ENCODE peak calls at places on chromosomes 16 and 17, in four cellular contexts. Y, X, H and T are unnamed samples.

GRCh38 chr16:26749072-26749471 is 317.7 kb upstream of the C16orf82 start:
- DNase-seq in X (no peak), H (no peak), Y (no peak), T (no peak)

GRCh38 chr16:69930117-69930776 is 20.9 kb upstream of the CLEC18A start:
- DNase-seq in Y (no peak), H (peak), X (peak), T (peak)

GRCh38 chr16:47018223-47018891 is 44.9 kb upstream of the DNAJA2 start:
- DNase-seq in Y (peak), X (peak), H (peak), T (peak)

GRCh38 chr16:19105891-19106624 is 7.7 kb upstream of the ITPRIPL2 start:
- DNase-seq in Y (no peak), X (no peak), H (no peak), T (no peak)

GRCh38 chr17:66970797-66971196 is 6.3 kb downstream of the CACNG4 start:
- DNase-seq in H (no peak), Y (no peak), X (no peak), T (no peak)

GRCh38 chr16:15671530-15672117 is 21.6 kb downstream of the NDE1 start:
- DNase-seq in H (peak), X (no peak), Y (no peak), T (no peak)

GRCh38 chr16:62041401-62041800 is 5.2 kb upstream of the CDH8 start:
- DNase-seq in X (no peak), H (no peak), Y (peak), T (peak)

GRCh38 chr17:79628861-79629547 is 18.2 kb upstream of the RBFOX3 start:
- DNase-seq in X (no peak), H (no peak), Y (no peak), T (peak)

GRCh38 chr17:76720211-76720610 is 6.2 kb downstream of the JMJD6 start:
- DNase-seq in H (no peak), Y (no peak), X (no peak), T (no peak)

GRCh38 chr16:9047689-9048301 is 43.6 kb upstream of the HAPSTR1 start:
- DNase-seq in X (peak), Y (peak), H (peak), T (peak)

GRCh38 chr17:35238817-35239216 is 4.1 kb upstream of the SLFN5 start:
- DNase-seq in H (peak), Y (no peak), X (no peak), T (no peak)

GRCh38 chr16:2736476-2737237 is 15.8 kb upstream of the SRRM2 start:
- DNase-seq in X (no peak), H (no peak), Y (no peak), T (no peak)

GRCh38 chr17:81869221-81870154 is 1.6 kb downstream of the ARHGDIA start:
- DNase-seq in X (peak), H (peak), Y (peak), T (peak)

GRCh38 chr17:3447625-3448024 is 14.0 kb upstream of the OR1E2 start:
- DNase-seq in Y (no peak), X (peak), H (no peak), T (no peak)

GRCh38 chr17:80065478-80066170 is 29.2 kb downstream of the CCDC40 start:
- DNase-seq in Y (no peak), H (no peak), X (no peak), T (no peak)

GRCh38 chr16:88785106-88785924 is at the start of gene PIEZO1:
- DNase-seq in H (peak), X (peak), Y (no peak), T (peak)

GRCh38 chr17:38333635-38334295 is 10.0 kb downstream of the GPR179 start:
- DNase-seq in Y (peak), X (peak), H (peak), T (peak)

GRCh38 chr17:48995871-48996695 is 1.1 kb upstream of the IGF2BP1 start:
- DNase-seq in H (peak), Y (peak), X (no peak), T (peak)

GRCh38 chr17:7001562-7001961 is 5.7 kb downstream of the ALOX12 start:
- DNase-seq in Y (peak), X (peak), H (peak), T (no peak)

GRCh38 chr16:168424-168823 is 2.6 kb downstream of the HBM start:
- DNase-seq in H (no peak), X (no peak), Y (no peak), T (no peak)

GRCh38 chr17:65942592-65942991 is 249.3 kb downstream of the CEP112 start:
- DNase-seq in X (no peak), Y (no peak), H (peak), T (no peak)

GRCh38 chr16:59593256-59593655 is 859.1 kb upstream of the GOT2 start:
- DNase-seq in Y (no peak), H (peak), X (no peak), T (no peak)

GRCh38 chr17:10429416-10430045 is 7.8 kb upstream of the MYH8 start:
- DNase-seq in H (no peak), Y (no peak), X (no peak), T (no peak)

GRCh38 chr17:39235555-39236221 is 9.9 kb upstream of the STAC2 start:
- DNase-seq in Y (peak), X (peak), H (peak), T (peak)

GRCh38 chr17:47862621-47863440 is 11.9 kb upstream of the SP6 start:
- DNase-seq in H (peak), X (no peak), Y (no peak), T (no peak)

GRCh38 chr16:21156767-21157467 is 1.6 kb upstream of the LDAF1 start:
- DNase-seq in X (peak), Y (peak), H (peak), T (peak)

GRCh38 chr17:18253947-18254821 is 4.4 kb downstream of the FLII start:
- DNase-seq in Y (no peak), X (no peak), H (no peak), T (no peak)

GRCh38 chr17:7997186-7997585 is 5.2 kb upstream of the GUCY2D start:
- DNase-seq in X (peak), H (peak), Y (no peak), T (no peak)

GRCh38 chr17:74408262-74408661 is 23.6 kb upstream of the GPRC5C start:
- DNase-seq in Y (no peak), H (no peak), X (no peak), T (no peak)

GRCh38 chr17:15262291-15263205 is 2.6 kb downstream of the PMP22 start:
- DNase-seq in X (peak), Y (peak), H (peak), T (peak)

GRCh38 chr17:63042443-63042842 is 76.4 kb downstream of the TANC2 start:
- DNase-seq in X (no peak), H (no peak), Y (no peak), T (no peak)

GRCh38 chr17:55717898-55718735 is 4.5 kb downstream of the TMEM100 start:
- DNase-seq in X (peak), H (peak), Y (peak), T (peak)

GRCh38 chr16:86016201-86016965 is 117.4 kb downstream of the IRF8 start:
- DNase-seq in H (peak), Y (peak), X (peak), T (peak)
- TF ChIP-seq CTCF in H (peak), Y (peak), X (peak), T (peak)

GRCh38 chr17:31623990-31624389 is 232.5 kb downstream of the RAB11FIP4 start:
- DNase-seq in Y (no peak), X (no peak), H (no peak), T (no peak)

GRCh38 chr17:31631759-31632158 is 227.3 kb downstream of the COPRS start:
- DNase-seq in X (no peak), Y (no peak), H (no peak), T (no peak)

GRCh38 chr17:31627960-31628359 is 231.1 kb downstream of the COPRS start:
- DNase-seq in Y (no peak), H (peak), X (no peak), T (no peak)

GRCh38 chr17:31629696-31630470 is 229.2 kb downstream of the COPRS start:
- DNase-seq in H (peak), Y (no peak), X (no peak), T (no peak)
- TF ChIP-seq CTCF in H (no peak), Y (no peak), X (no peak), T (no peak)

DNA sequence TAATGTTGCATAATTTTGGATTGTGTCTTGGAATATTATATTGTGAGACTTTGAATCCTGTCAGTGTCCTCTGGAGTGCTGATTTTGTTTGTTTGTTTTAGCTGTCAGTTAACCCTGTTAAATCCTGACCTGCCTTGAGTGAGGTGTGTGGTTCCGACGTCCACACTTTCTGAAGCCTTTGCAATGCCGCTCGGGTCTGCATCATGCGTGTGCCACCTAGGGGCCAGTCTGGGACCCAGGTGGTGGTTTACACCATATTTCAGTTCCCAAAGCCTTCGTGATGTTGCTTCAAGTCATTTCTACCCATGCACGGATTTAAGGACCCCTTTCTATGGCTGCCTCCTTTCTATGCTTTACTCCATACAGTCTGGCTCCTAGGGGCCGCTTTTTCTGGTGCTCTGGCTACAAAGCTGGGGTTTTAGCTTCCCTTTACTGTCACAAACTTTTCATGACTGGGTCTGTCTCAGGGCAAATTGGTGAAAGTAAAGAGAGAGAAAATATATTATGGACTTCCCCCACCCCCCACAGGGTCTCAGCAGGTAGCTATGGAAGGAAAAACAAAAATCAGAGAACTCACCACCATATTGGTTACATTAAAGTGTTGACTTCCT is 11.4 kb upstream of the OR4D1 start:
- DNase-seq in X (no peak), H (peak), Y (no peak), T (no peak)
- TF ChIP-seq CTCF in X (no peak), H (peak), Y (no peak), T (peak)

GRCh38 chr17:21452377-21453143 is 76.4 kb downstream of the KCNJ12 start:
- DNase-seq in X (peak), H (peak), Y (peak), T (no peak)
- TF ChIP-seq CTCF in X (peak), H (peak), Y (peak), T (peak)

GRCh38 chr16:57001026-57001669 is 11.8 kb downstream of the NLRC5 start:
- DNase-seq in Y (no peak), X (no peak), H (no peak), T (no peak)

GRCh38 chr16:57007050-57007449 is 17.7 kb downstream of the NLRC5 start:
- DNase-seq in Y (no peak), X (no peak), H (no peak), T (no peak)

GRCh38 chr16:57007530-57007929 is 18.2 kb downstream of the NLRC5 start:
- DNase-seq in X (no peak), Y (no peak), H (no peak), T (no peak)

GRCh38 chr16:57003439-57004386 is 14.4 kb downstream of the NLRC5 start:
- DNase-seq in H (no peak), Y (no peak), X (no peak), T (no peak)

GRCh38 chr16:57004387-57005250 is 15.3 kb downstream of the NLRC5 start:
- DNase-seq in X (no peak), H (no peak), Y (no peak), T (peak)
- TF ChIP-seq CTCF in X (no peak), H (no peak), Y (no peak), T (no peak)

GRCh38 chr16:81996664-81997529 is 14.4 kb downstream of the SDR42E1 start:
- DNase-seq in H (peak), X (no peak), Y (no peak), T (no peak)
- TF ChIP-seq CTCF in H (no peak), X (no peak), Y (peak), T (no peak)

GRCh38 chr16:55123652-55124051 is 193.0 kb downstream of the IRX5 start:
- DNase-seq in Y (no peak), H (no peak), X (no peak), T (no peak)

GRCh38 chr16:55115506-55115905 is 184.8 kb downstream of the IRX5 start:
- DNase-seq in X (no peak), H (no peak), Y (no peak), T (no peak)

GRCh38 chr16:55116165-55116894 is 185.7 kb downstream of the IRX5 start:
- DNase-seq in Y (no peak), X (no peak), H (peak), T (no peak)

GRCh38 chr16:55118701-55119260 is 188.1 kb downstream of the IRX5 start:
- DNase-seq in Y (no peak), X (no peak), H (no peak), T (no peak)

DNA sequence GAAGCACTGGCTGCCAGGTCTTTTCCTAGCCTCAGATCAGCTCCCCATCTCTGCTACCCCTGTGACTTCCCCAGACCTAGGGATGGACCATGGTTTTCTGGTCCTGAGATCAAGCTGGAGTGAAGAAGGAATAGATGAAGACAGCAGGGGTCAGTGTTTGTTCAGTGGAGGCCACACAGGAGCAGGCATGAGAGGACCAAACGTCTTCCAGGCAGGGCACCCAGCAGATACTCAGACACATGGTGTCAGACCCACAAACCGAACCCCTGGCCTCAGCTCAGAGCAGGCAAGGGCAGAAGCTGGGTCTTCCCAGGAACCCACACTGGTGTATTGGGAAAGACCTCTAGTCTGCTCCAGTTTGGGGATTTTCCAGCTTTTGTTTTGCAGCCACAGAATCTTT is 189.7 kb downstream of the IRX5 start:
- DNase-seq in X (no peak), Y (no peak), H (no peak), T (no peak)
- TF ChIP-seq CTCF in X (no peak), Y (no peak), H (no peak), T (no peak)

GRCh38 chr16:29911676-29912010 is 11.4 kb downstream of the ASPHD1 start:
- DNase-seq in X (no peak), H (no peak), Y (no peak), T (no peak)

GRCh38 chr16:29909398-29909797 is 9.1 kb downstream of the ASPHD1 start:
- DNase-seq in X (no peak), H (peak), Y (no peak), T (no peak)

GRCh38 chr16:29910819-29911675 is 10.8 kb downstream of the ASPHD1 start:
- DNase-seq in X (no peak), Y (no peak), H (no peak), T (no peak)

GRCh38 chr16:29913514-29913913 is 12.5 kb downstream of the KCTD13 start:
- DNase-seq in Y (no peak), H (no peak), X (no peak), T (no peak)

DNA sequence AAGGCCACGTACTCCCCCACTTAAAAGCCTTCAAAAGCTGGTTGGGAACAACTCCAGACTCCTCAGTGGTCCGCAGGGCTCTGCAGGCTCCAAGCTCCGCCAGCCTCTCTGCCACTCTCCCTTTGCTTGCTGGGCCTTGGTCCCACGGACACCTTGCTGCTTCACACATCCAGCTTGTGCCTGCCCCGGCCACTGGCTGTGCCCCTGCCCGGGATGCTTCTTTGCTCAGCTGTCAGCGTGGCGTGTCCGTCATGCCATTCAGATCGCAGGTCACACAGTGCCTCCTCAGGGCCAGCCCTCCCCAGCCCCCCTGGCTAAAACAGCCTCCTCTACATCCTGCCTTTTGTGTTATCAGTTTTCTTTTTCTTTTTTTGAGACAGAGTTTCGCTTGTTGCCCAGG is 11.8 kb downstream of the ASPHD1 start:
- DNase-seq in Y (no peak), X (no peak), H (no peak), T (no peak)
- TF ChIP-seq CTCF in Y (no peak), X (no peak), H (no peak), T (no peak)

GRCh38 chr16:24774510-24774909 is 45.1 kb downstream of the TNRC6A start:
- DNase-seq in X (no peak), Y (no peak), H (no peak), T (no peak)
- TF ChIP-seq CTCF in X (no peak), Y (no peak), H (no peak), T (no peak)